ENCODE peak calls at places on chromosomes 7 and 10, in four cellular contexts. A, Z, S and K are unnamed samples.

GRCh38 chr7:159023746-159024145 is 120.9 kb downstream of the VIPR2 start:
- DNase-seq in A (no peak), Z (peak; percentile 50), S (peak; percentile 43), K (no peak)

GRCh38 chr7:158585721-158586498 is 1.7 kb downstream of the PTPRN2 start:
- DNase-seq in A (no peak), Z (no peak), S (peak; percentile 55), K (no peak)

GRCh38 chr7:28550580-28551205 is 138.4 kb downstream of the CREB5 start:
- DNase-seq in A (no peak), Z (no peak), S (no peak), K (no peak)

GRCh38 chr7:55092186-55092976 is 73.6 kb downstream of the EGFR start:
- DNase-seq in A (peak; percentile 47), Z (no peak), S (no peak), K (no peak)

GRCh38 chr7:131170440-131171105 is 157.1 kb upstream of the MKLN1 start:
- DNase-seq in A (no peak), Z (no peak), S (no peak), K (no peak)

GRCh38 chr7:3832199-3832598 is 531.1 kb downstream of the SDK1 start:
- DNase-seq in A (no peak), Z (no peak), S (no peak), K (no peak)

GRCh38 chr10:33801705-33802104 is 467.2 kb upstream of the NRP1 start:
- DNase-seq in A (no peak), Z (no peak), S (no peak), K (no peak)

GRCh38 chr10:71832967-71833366 is 18.1 kb downstream of the PSAP start:
- DNase-seq in A (no peak), Z (no peak), S (no peak), K (no peak)

GRCh38 chr7:144812379-144813283 is 23.2 kb downstream of the TPK1 start:
- DNase-seq in A (no peak), Z (no peak), S (no peak), K (no peak)

GRCh38 chr7:32257632-32258031 is 187.4 kb upstream of the PDE1C start:
- DNase-seq in A (no peak), Z (no peak), S (no peak), K (no peak)

GRCh38 chr10:23363788-23364135 is 19.2 kb upstream of the C10orf67 start:
- DNase-seq in A (no peak), Z (no peak), S (no peak), K (no peak)

GRCh38 chr10:12819656-12820055 is 181.9 kb downstream of the CCDC3 start:
- DNase-seq in A (no peak), Z (no peak), S (peak; percentile 45), K (no peak)

GRCh38 chr7:20700491-20701231 is 85.2 kb downstream of the ABCB5 start:
- DNase-seq in A (no peak), Z (no peak), S (no peak), K (no peak)

GRCh38 chr7:76054129-76055120 is 6.5 kb downstream of the MDH2 start:
- DNase-seq in A (no peak), Z (no peak), S (no peak), K (no peak)

GRCh38 chr7:22444181-22444966 is 55.6 kb downstream of the STEAP1B start:
- DNase-seq in A (no peak), Z (no peak), S (no peak), K (no peak)

GRCh38 chr10:70843776-70844489 is 28.2 kb downstream of the SGPL1 start:
- DNase-seq in A (no peak), Z (no peak), S (no peak), K (no peak)

GRCh38 chr7:156529982-156530381 is 110.6 kb upstream of the RNF32 start:
- DNase-seq in A (no peak), Z (no peak), S (no peak), K (no peak)

GRCh38 chr10:94279835-94280709 is 82.7 kb downstream of the NOC3L start:
- DNase-seq in A (peak; percentile 47), Z (peak; percentile 84), S (peak; percentile 86), K (peak; percentile 56)

GRCh38 chr7:118626739-118627138 is 402.2 kb downstream of the ANKRD7 start:
- DNase-seq in A (no peak), Z (no peak), S (no peak), K (no peak)

GRCh38 chr10:133474027-133474426 is 20.3 kb downstream of the SCART1 start:
- DNase-seq in A (no peak), Z (no peak), S (no peak), K (no peak)

GRCh38 chr7:14974688-14975087 is 72.1 kb upstream of the DGKB start:
- DNase-seq in A (no peak), Z (no peak), S (no peak), K (no peak)

GRCh38 chr7:118104812-118105441 is 79.0 kb upstream of the LSM8 start:
- DNase-seq in A (no peak), Z (no peak), S (no peak), K (no peak)

GRCh38 chr10:42934351-42934811 is 142.5 kb upstream of the RET start:
- DNase-seq in A (no peak), Z (no peak), S (peak; percentile 47), K (no peak)

GRCh38 chr10:104333037-104333727 is 5.1 kb downstream of the ITPRIP start:
- DNase-seq in A (no peak), Z (no peak), S (peak; percentile 77), K (no peak)

GRCh38 chr7:127704211-127704610 is 52.2 kb downstream of the SND1 start:
- DNase-seq in A (no peak), Z (no peak), S (no peak), K (no peak)

GRCh38 chr7:41886257-41886905 is 183.5 kb upstream of the INHBA start:
- DNase-seq in A (peak; percentile 93), Z (no peak), S (no peak), K (peak; percentile 64)

GRCh38 chr10:15370741-15371701 is at the start of gene FAM171A1:
- DNase-seq in A (peak; percentile 74), Z (peak; percentile 89), S (peak; percentile 82), K (peak; percentile 81)

GRCh38 chr10:15370212-15370740 is 813 bp downstream of the FAM171A1 start:
- DNase-seq in A (peak; percentile 28), Z (peak; percentile 76), S (peak; percentile 77), K (no peak)

GRCh38 chr10:15367296-15367830 is 3.7 kb downstream of the FAM171A1 start:
- DNase-seq in A (no peak), Z (no peak), S (no peak), K (no peak)

GRCh38 chr10:15369642-15370211 is 1.4 kb downstream of the FAM171A1 start:
- DNase-seq in A (peak; percentile 5), Z (no peak), S (no peak), K (no peak)

GRCh38 chr10:15368456-15368855 is 2.6 kb downstream of the FAM171A1 start:
- DNase-seq in A (no peak), Z (no peak), S (no peak), K (no peak)
- H3K27me3 ChIP-seq in A (no peaks in the 10 kb centered on the region), Z (no peaks in the 10 kb centered on the region), S (peaks cover 55% of the 10 kb centered on the region), K (no peaks in the 10 kb centered on the region)

GRCh38 chr10:125726914-125727313 is 7.4 kb downstream of the EDRF1 start:
- DNase-seq in A (no peak), Z (no peak), S (no peak), K (no peak)

GRCh38 chr10:125721035-125721434 is 1.5 kb downstream of the EDRF1 start:
- DNase-seq in A (no peak), Z (no peak), S (no peak), K (no peak)

GRCh38 chr10:125719173-125720001 is at the start of gene EDRF1:
- DNase-seq in A (peak; percentile 97), Z (peak; percentile 97), S (peak; percentile 99), K (peak; percentile 98)

GRCh38 chr10:125720002-125720382 is 483 bp downstream of the EDRF1 start:
- DNase-seq in A (peak; percentile 5), Z (no peak), S (no peak), K (no peak)

GRCh38 chr10:125722811-125723210 is 3.3 kb downstream of the EDRF1 start:
- DNase-seq in A (no peak), Z (no peak), S (no peak), K (no peak)
- H3K4me3 ChIP-seq in A (no peak overlapping the region), Z (no peak overlapping the region), S (no peak overlapping the region), K (no peak overlapping the region)

DNA sequence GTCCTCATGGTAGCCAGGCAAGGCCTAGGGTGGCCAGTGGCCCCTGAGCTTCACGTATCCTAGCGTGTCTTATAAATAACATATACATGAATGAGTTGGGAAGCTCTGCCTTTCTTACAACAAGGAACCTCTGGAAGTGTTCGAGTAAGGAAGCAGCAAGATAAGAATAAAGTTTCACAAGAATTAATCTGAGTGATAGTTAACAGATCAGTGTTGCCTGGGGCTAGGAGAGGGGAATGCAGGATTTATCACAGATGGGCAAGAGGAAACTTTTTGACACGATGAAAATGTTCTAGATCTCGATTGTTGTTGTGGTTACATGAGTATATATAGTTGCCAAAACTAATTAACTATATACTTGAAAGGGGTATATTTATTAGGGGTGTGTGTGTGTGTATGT is 74.2 kb downstream of the TSPAN12 start:
- DNase-seq in A (no peak), Z (no peak), S (no peak), K (no peak)
- H3K27me3 ChIP-seq in A (no peaks in the 10 kb centered on the region), Z (no peaks in the 10 kb centered on the region), S (no peaks in the 10 kb centered on the region), K (peaks cover 8% of the 10 kb centered on the region)

GRCh38 chr7:433558-433957 is 86.1 kb downstream of the PDGFA start:
- DNase-seq in A (no peak), Z (no peak), S (no peak), K (no peak)

GRCh38 chr7:432256-432655 is 87.4 kb downstream of the PDGFA start:
- DNase-seq in A (no peak), Z (no peak), S (no peak), K (no peak)

GRCh38 chr7:431041-431440 is 88.6 kb downstream of the PDGFA start:
- DNase-seq in A (no peak), Z (no peak), S (no peak), K (no peak)

GRCh38 chr7:432933-433332 is 86.7 kb downstream of the PDGFA start:
- DNase-seq in A (no peak), Z (no peak), S (no peak), K (no peak)

GRCh38 chr7:431658-432111 is 88.0 kb downstream of the PDGFA start:
- DNase-seq in A (no peak), Z (no peak), S (no peak), K (peak; percentile 31)
- H3K4me3 ChIP-seq in A (no peak overlapping the region), Z (no peak overlapping the region), S (no peak overlapping the region), K (no peak overlapping the region)

GRCh38 chr10:84197643-84198042 is 3.3 kb downstream of the CDHR1 start:
- DNase-seq in A (no peak), Z (no peak), S (peak; percentile 21), K (no peak)
- H3K27me3 ChIP-seq in A (peaks cover 31% of the 10 kb centered on the region), Z (no peaks in the 10 kb centered on the region), S (peaks cover 32% of the 10 kb centered on the region), K (peaks cover 54% of the 10 kb centered on the region)

DNA sequence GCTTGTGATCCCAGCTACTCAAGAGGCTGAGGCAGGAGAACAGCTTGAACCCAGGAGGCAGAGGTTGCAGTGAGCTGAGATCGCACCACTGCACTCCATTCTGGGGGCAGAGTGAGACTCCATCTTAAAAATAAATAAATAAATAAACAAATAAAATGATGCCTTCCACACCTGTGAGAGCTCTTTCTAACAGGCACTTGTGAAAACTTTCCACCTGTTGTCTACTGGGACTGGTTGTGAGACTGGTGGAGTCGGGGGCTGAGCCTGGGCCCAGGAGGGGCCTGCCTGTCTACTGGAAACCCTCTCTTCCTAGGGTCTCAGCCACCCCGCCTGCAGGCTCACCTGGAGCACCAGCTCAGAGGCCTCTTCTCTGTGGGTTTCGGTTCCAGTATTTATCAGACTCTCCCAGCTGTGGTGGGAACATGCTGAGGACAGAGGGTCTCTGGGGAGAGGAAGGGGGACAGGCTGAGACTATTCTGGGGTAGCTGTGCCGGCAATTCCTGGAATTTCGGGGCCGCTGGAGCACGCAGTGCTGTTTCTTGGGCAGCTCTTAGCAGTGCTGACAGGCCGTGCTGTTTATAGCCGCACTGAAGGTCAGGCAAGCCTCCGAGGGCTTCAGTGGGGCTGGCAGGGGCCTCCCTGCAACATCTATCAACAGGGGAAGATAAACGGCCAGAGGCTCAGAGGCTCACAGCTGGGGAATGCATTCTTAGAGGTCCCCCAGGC is 3.8 kb downstream of the LDB3 start:
- DNase-seq in A (no peak), Z (no peak), S (no peak), K (no peak)
- H3K4me3 ChIP-seq in A (no peak overlapping the region), Z (no peak overlapping the region), S (no peak overlapping the region), K (no peak overlapping the region)